ENCODE peak calls at places on chromosomes 11 and 22, in five cellular contexts. O is A549, N is HCT116, X is SK-N-SH, I is HepG2. R is an unnamed sample. For H3K9me3, the result is how much of the 10 kb centered on the place peaks cover.

GRCh38 chr11:13337986-13338436 is 60.4 kb downstream of the BMAL1 start:
- DNase-seq in O (peak), I (no peak), N (no peak), X (no peak), R (no peak)

GRCh38 chr22:23696326-23696851 is 5.6 kb downstream of the RGL4 start:
- DNase-seq in X (no peak), N (no peak), I (no peak), O (no peak), R (no peak)

GRCh38 chr22:42376721-42377177 is 55.5 kb downstream of the NFAM1 start:
- DNase-seq in N (no peak), O (no peak), X (peak), I (no peak), R (no peak)

GRCh38 chr11:48116437-48116836 is 100.2 kb upstream of the OR4B1 start:
- DNase-seq in N (no peak), X (no peak), I (no peak), O (no peak), R (no peak)

GRCh38 chr22:28999510-29000224 is 62.0 kb downstream of the C22orf31 start:
- DNase-seq in I (no peak), X (no peak), N (no peak), O (no peak), R (no peak)

GRCh38 chr11:85643255-85643654 is 4.5 kb upstream of the TMEM126A start:
- DNase-seq in X (no peak), I (no peak), N (no peak), O (no peak), R (no peak)

GRCh38 chr11:116500002-116500832 is 272.6 kb downstream of the BUD13 start:
- DNase-seq in N (no peak), I (no peak), X (peak), O (no peak), R (no peak)

GRCh38 chr11:27868226-27868625 is 168.0 kb upstream of the BDNF start:
- DNase-seq in N (no peak), I (no peak), O (no peak), X (no peak), R (no peak)

GRCh38 chr11:61007383-61007970 is 36.0 kb downstream of the CD6 start:
- DNase-seq in X (peak), N (no peak), O (no peak), I (no peak), R (no peak)

GRCh38 chr22:42991010-42991651 is 23.8 kb downstream of the PACSIN2 start:
- DNase-seq in O (no peak), N (no peak), X (no peak), I (no peak), R (no peak)

GRCh38 chr11:71221851-71222250 is 30.5 kb downstream of the SHANK2 start:
- DNase-seq in I (no peak), N (no peak), O (no peak), X (no peak), R (no peak)

GRCh38 chr22:35887296-35887875 is 141.2 kb downstream of the RBFOX2 start:
- DNase-seq in X (no peak), O (no peak), N (no peak), I (no peak), R (no peak)

GRCh38 chr11:2990617-2991476 is 1.3 kb downstream of the NAP1L4 start:
- DNase-seq in X (no peak), O (peak), I (peak), N (no peak), R (no peak)

GRCh38 chr11:107565219-107565937 is at the start of gene ALKBH8:
- DNase-seq in X (peak), I (peak), O (peak), N (no peak), R (peak)

GRCh38 chr22:28955817-28956216 is 72.4 kb downstream of the ZNRF3 start:
- DNase-seq in X (no peak), I (no peak), N (no peak), O (no peak), R (no peak)

GRCh38 chr11:3028808-3029207 is 28.4 kb downstream of the CARS1 start:
- DNase-seq in O (no peak), X (no peak), N (no peak), I (no peak), R (no peak)

GRCh38 chr11:60974726-60975125 is 3.2 kb downstream of the CD6 start:
- DNase-seq in X (peak), I (no peak), N (no peak), O (no peak), R (no peak)

GRCh38 chr22:49672013-49672516 is 155.6 kb downstream of the BRD1 start:
- DNase-seq in O (no peak), N (no peak), I (no peak), X (no peak), R (no peak)

GRCh38 chr11:73327812-73328364 is 19.8 kb downstream of the ARHGEF17 start:
- DNase-seq in O (no peak), I (no peak), X (no peak), N (no peak), R (no peak)

GRCh38 chr11:64263021-64263946 is 12.0 kb downstream of the PLCB3 start:
- DNase-seq in X (peak), O (no peak), N (no peak), I (no peak), R (no peak)

GRCh38 chr11:91795139-91795887 is 429.3 kb upstream of the FAT3 start:
- DNase-seq in O (no peak), I (no peak), X (no peak), N (no peak), R (no peak)

GRCh38 chr11:91794146-91794545 is 430.5 kb upstream of the FAT3 start:
- DNase-seq in I (no peak), N (no peak), O (no peak), X (no peak), R (no peak)

GRCh38 chr11:91800208-91800914 is 424.3 kb upstream of the FAT3 start:
- DNase-seq in X (no peak), O (no peak), I (no peak), N (no peak), R (no peak)

GRCh38 chr11:91798240-91798639 is 426.4 kb upstream of the FAT3 start:
- DNase-seq in I (no peak), X (no peak), O (no peak), N (no peak), R (no peak)

DNA sequence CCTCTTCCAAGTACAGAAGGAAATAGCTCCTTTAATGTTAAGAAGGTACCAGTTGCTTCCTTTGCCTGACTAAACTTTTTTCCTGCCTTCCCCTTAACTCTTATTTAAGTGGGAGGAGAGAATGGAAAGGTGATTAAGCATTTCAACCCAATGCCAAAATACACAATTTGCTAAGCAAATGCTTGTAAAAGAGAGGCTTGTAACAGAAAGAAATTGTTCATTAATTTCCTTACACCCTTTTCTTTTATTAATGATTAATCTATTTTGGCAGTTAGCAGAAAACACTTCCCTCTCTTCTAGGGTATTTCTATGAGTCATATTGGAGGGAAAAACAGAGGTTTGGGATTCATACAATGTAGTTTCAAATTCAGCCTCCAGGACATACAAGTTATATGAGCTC is 427.6 kb upstream of the FAT3 start:
- DNase-seq in X (no peak), O (peak), I (no peak), N (no peak), R (no peak)
- H3K9me3 ChIP-seq in X (under half), O (under half), I (under half), N (under half), R (under half)

GRCh38 chr22:46534901-46535630 is 2.4 kb downstream of the CELSR1 start:
- DNase-seq in O (no peak), N (no peak), X (no peak), I (no peak), R (no peak)
- TF ChIP-seq REST in O (no peak), N (no peak), X (no peak), I (no peak), R (no peak)

DNA sequence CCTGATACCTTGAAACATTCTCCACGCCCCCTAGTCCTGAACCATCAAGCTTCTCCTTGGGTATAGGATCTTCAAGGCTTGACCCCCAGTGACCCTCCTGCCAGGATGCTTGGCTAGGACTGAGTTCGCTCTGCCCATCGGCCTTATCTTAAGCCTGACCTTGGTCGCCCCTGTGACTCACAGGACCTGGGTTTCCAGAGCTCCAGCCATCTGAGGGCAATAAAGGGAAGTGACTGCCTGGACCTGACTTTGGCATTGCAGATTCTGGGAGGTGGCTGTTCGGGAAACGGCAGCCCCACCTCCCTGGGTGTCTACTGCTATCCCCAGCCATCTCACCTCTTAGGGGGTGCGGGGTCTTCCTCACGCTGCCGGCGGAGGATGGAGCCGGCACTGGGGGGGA is 15.4 kb downstream of the CARD10 start:
- DNase-seq in N (no peak), X (no peak), I (peak), O (peak), R (no peak)
- H3K27ac ChIP-seq in N (no peak), X (no peak), I (peak), O (peak), R (no peak)

DNA sequence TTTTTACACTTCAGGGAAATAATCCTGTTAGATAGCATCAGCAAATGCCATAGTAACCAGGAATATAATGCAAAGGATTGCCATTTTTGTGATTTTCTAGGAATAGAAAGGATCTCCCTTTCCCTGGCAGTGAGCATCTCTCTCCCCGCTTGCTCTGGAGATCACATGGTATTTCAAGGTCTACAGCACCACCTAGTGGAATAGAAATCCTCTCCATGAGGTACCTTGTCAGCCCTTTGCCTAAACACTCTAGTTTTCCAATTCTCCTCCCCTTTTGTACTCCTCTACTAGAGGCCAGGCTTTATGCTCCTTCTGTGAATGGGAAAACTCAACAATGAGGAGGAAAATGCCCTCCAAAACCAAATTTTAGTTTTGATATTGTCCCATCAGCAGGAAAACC is 78.4 kb downstream of the XRRA1 start:
- DNase-seq in O (peak), N (peak), X (peak), I (peak), R (no peak)
- H3K9me3 ChIP-seq in O (under half), N (under half), X (under half), I (half or more), R (half or more)

DNA sequence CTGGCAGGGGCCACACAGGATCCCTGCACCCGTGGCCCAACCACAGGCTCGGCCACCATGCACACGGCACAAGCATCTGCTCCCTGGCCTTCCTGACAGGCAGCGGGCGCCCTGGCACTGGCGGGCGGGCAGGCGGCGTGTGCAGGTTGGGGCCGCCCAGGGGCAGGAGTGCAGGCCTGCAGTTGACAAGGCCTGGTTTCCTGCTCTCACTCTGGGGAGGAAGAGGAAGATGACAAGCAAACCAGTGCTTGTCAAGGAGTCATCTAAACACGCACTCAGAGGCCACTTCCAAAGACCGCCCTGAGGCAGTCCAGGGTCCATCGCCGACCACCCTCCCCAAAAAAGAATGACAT is 65.4 kb upstream of the LINC01488 start:
- DNase-seq in O (no peak), I (no peak), N (no peak), X (no peak), R (no peak)
- TF ChIP-seq REST in O (no peak), I (no peak), N (no peak), X (no peak), R (no peak)

GRCh38 chr11:126701555-126701897 is 299.0 kb downstream of the KIRREL3 start:
- DNase-seq in I (no peak), N (no peak), X (no peak), O (no peak), R (no peak)

GRCh38 chr11:126703661-126704060 is 296.9 kb downstream of the KIRREL3 start:
- DNase-seq in N (no peak), O (no peak), X (no peak), I (no peak), R (no peak)

GRCh38 chr11:126700773-126701554 is 299.6 kb downstream of the KIRREL3 start:
- DNase-seq in I (no peak), X (no peak), O (no peak), N (no peak), R (no peak)

GRCh38 chr11:126702987-126703386 is 297.6 kb downstream of the KIRREL3 start:
- DNase-seq in N (no peak), I (no peak), X (peak), O (no peak), R (no peak)

GRCh38 chr11:126702165-126702738 is 298.3 kb downstream of the KIRREL3 start:
- DNase-seq in N (no peak), X (no peak), O (no peak), I (no peak), R (no peak)
- H3K27ac ChIP-seq in N (no peak), X (no peak), O (no peak), I (no peak), R (no peak)